ENCODE peak calls at places on chromosomes 3 and 15, in eight cellular contexts. One of them, this sample, is unnamed.
A peak's percentile ranks its signal among the peaks of the same experiment; 100 is the strongest.

GRCh38 chr15:87703238-87704111 is 553.1 kb downstream of the NTRK3 start:
- DNase-seq in stomach: no peak
- DNase-seq in suprapubic skin: no peak
- DNase-seq in transverse colon: no peak
- DNase-seq in psoas muscle: no peak
- DNase-seq in dorsolateral prefrontal cortex: no peak
- DNase-seq in GM23248: no peak
- DNase-seq in H1: no peak
- DNase-seq in this sample: no peak

GRCh38 chr15:39589193-39589814 is 8.4 kb downstream of the THBS1 start:
- DNase-seq in stomach: no peak
- DNase-seq in H1: no peak
- DNase-seq in GM23248: peak; percentile 39
- DNase-seq in suprapubic skin: no peak
- DNase-seq in dorsolateral prefrontal cortex: no peak
- DNase-seq in transverse colon: no peak
- DNase-seq in psoas muscle: no peak
- DNase-seq in this sample: peak; percentile 25

GRCh38 chr15:36502509-36502908 is 76.9 kb upstream of the CDIN1 start:
- DNase-seq in transverse colon: no peak
- DNase-seq in H1: no peak
- DNase-seq in dorsolateral prefrontal cortex: no peak
- DNase-seq in stomach: no peak
- DNase-seq in suprapubic skin: no peak
- DNase-seq in GM23248: no peak
- DNase-seq in psoas muscle: no peak
- DNase-seq in this sample: no peak

GRCh38 chr15:69408841-69409240 is 5.3 kb upstream of the KIF23 start:
- DNase-seq in psoas muscle: no peak
- DNase-seq in stomach: no peak
- DNase-seq in dorsolateral prefrontal cortex: no peak
- DNase-seq in GM23248: no peak
- DNase-seq in transverse colon: no peak
- DNase-seq in suprapubic skin: no peak
- DNase-seq in H1: no peak
- DNase-seq in this sample: no peak

GRCh38 chr15:42392309-42393024 is 33.2 kb downstream of the CAPN3 start:
- DNase-seq in transverse colon: peak; percentile 84
- DNase-seq in dorsolateral prefrontal cortex: no peak
- DNase-seq in H1: no peak
- DNase-seq in suprapubic skin: peak; percentile 52
- DNase-seq in stomach: peak; percentile 9
- DNase-seq in psoas muscle: no peak
- DNase-seq in GM23248: no peak
- DNase-seq in this sample: no peak

GRCh38 chr3:109050591-109051167 is 67.3 kb downstream of the MORC1 start:
- DNase-seq in suprapubic skin: no peak
- DNase-seq in transverse colon: peak; percentile 26
- DNase-seq in psoas muscle: no peak
- DNase-seq in dorsolateral prefrontal cortex: no peak
- DNase-seq in stomach: no peak
- DNase-seq in GM23248: peak; percentile 37
- DNase-seq in H1: no peak
- DNase-seq in this sample: peak; percentile 5

GRCh38 chr15:67943961-67944674 is 104.3 kb upstream of the RNU6-1 start:
- DNase-seq in psoas muscle: peak; percentile 85
- DNase-seq in GM23248: peak; percentile 16
- DNase-seq in H1: no peak
- DNase-seq in suprapubic skin: no peak
- DNase-seq in dorsolateral prefrontal cortex: no peak
- DNase-seq in transverse colon: no peak
- DNase-seq in stomach: peak; percentile 95
- DNase-seq in this sample: no peak

GRCh38 chr15:81032818-81033217 is 32.1 kb downstream of the TLNRD1 start:
- DNase-seq in stomach: no peak
- DNase-seq in H1: no peak
- DNase-seq in dorsolateral prefrontal cortex: no peak
- DNase-seq in suprapubic skin: no peak
- DNase-seq in GM23248: no peak
- DNase-seq in transverse colon: no peak
- DNase-seq in psoas muscle: no peak
- DNase-seq in this sample: no peak

GRCh38 chr15:74180689-74181602 is 7.4 kb downstream of the ISLR start:
- DNase-seq in dorsolateral prefrontal cortex: peak; percentile 33
- DNase-seq in stomach: no peak
- DNase-seq in H1: no peak
- DNase-seq in transverse colon: no peak
- DNase-seq in psoas muscle: peak; percentile 63
- DNase-seq in suprapubic skin: no peak
- DNase-seq in GM23248: peak; percentile 31
- DNase-seq in this sample: no peak

GRCh38 chr3:68007621-68008226 is 353.3 kb upstream of the SUCLG2 start:
- DNase-seq in H1: peak; percentile 73
- DNase-seq in GM23248: no peak
- DNase-seq in transverse colon: no peak
- DNase-seq in suprapubic skin: no peak
- DNase-seq in psoas muscle: peak; percentile 38
- DNase-seq in dorsolateral prefrontal cortex: peak; percentile 55
- DNase-seq in stomach: no peak
- DNase-seq in this sample: no peak

GRCh38 chr15:83380682-83381081 is 66.5 kb upstream of the SH3GL3 start:
- DNase-seq in GM23248: peak; percentile 71
- DNase-seq in psoas muscle: no peak
- DNase-seq in H1: no peak
- DNase-seq in stomach: no peak
- DNase-seq in suprapubic skin: no peak
- DNase-seq in transverse colon: peak; percentile 8
- DNase-seq in dorsolateral prefrontal cortex: no peak
- DNase-seq in this sample: peak; percentile 44

GRCh38 chr15:68817304-68818087 is 3.2 kb downstream of the ANP32A start:
- DNase-seq in transverse colon: peak; percentile 79
- DNase-seq in dorsolateral prefrontal cortex: peak; percentile 72
- DNase-seq in psoas muscle: peak; percentile 85
- DNase-seq in GM23248: peak; percentile 90
- DNase-seq in H1: peak; percentile 61
- DNase-seq in suprapubic skin: peak; percentile 78
- DNase-seq in stomach: peak; percentile 81
- DNase-seq in this sample: peak; percentile 72

GRCh38 chr15:73323956-73324355 is 44.8 kb downstream of the HCN4 start:
- DNase-seq in GM23248: no peak
- DNase-seq in stomach: no peak
- DNase-seq in psoas muscle: no peak
- DNase-seq in transverse colon: no peak
- DNase-seq in H1: no peak
- DNase-seq in dorsolateral prefrontal cortex: no peak
- DNase-seq in suprapubic skin: peak; percentile 36
- DNase-seq in this sample: no peak

GRCh38 chr3:136142592-136142991 is 53.5 kb downstream of the MSL2 start:
- DNase-seq in H1: no peak
- DNase-seq in GM23248: peak; percentile 93
- DNase-seq in dorsolateral prefrontal cortex: no peak
- DNase-seq in suprapubic skin: no peak
- DNase-seq in psoas muscle: no peak
- DNase-seq in stomach: no peak
- DNase-seq in transverse colon: no peak
- DNase-seq in this sample: peak; percentile 79

GRCh38 chr3:177451277-177451880 is 254.1 kb upstream of the TBL1XR1 start:
- DNase-seq in GM23248: peak; percentile 19
- DNase-seq in psoas muscle: no peak
- DNase-seq in stomach: no peak
- DNase-seq in suprapubic skin: no peak
- DNase-seq in H1: no peak
- DNase-seq in transverse colon: no peak
- DNase-seq in dorsolateral prefrontal cortex: no peak
- DNase-seq in this sample: no peak

GRCh38 chr15:69538381-69538780 is 85.8 kb downstream of the RPLP1 start:
- DNase-seq in stomach: no peak
- DNase-seq in dorsolateral prefrontal cortex: no peak
- DNase-seq in psoas muscle: no peak
- DNase-seq in GM23248: no peak
- DNase-seq in H1: no peak
- DNase-seq in suprapubic skin: no peak
- DNase-seq in transverse colon: no peak
- DNase-seq in this sample: no peak

GRCh38 chr3:177196473-177197040 is 725 bp downstream of the TBL1XR1 start:
- DNase-seq in transverse colon: peak; percentile 44
- DNase-seq in H1: peak; percentile 55
- DNase-seq in dorsolateral prefrontal cortex: peak; percentile 53
- DNase-seq in GM23248: peak; percentile 63
- DNase-seq in psoas muscle: no peak
- DNase-seq in suprapubic skin: peak; percentile 74
- DNase-seq in stomach: peak; percentile 35
- DNase-seq in this sample: peak; percentile 39

GRCh38 chr3:150760431-150761200 is 2.4 kb downstream of the SIAH2 start:
- DNase-seq in GM23248: no peak
- DNase-seq in suprapubic skin: no peak
- DNase-seq in psoas muscle: no peak
- DNase-seq in H1: no peak
- DNase-seq in transverse colon: no peak
- DNase-seq in stomach: no peak
- DNase-seq in dorsolateral prefrontal cortex: no peak
- DNase-seq in this sample: peak; percentile 37

GRCh38 chr15:40554164-40554530 is 10.7 kb downstream of the CCDC32 start:
- DNase-seq in suprapubic skin: no peak
- DNase-seq in dorsolateral prefrontal cortex: no peak
- DNase-seq in GM23248: no peak
- DNase-seq in psoas muscle: no peak
- DNase-seq in H1: no peak
- DNase-seq in transverse colon: no peak
- DNase-seq in stomach: no peak
- DNase-seq in this sample: no peak

GRCh38 chr15:98798375-98798893 is 150.1 kb downstream of the IGF1R start:
- DNase-seq in GM23248: no peak
- DNase-seq in dorsolateral prefrontal cortex: no peak
- DNase-seq in suprapubic skin: no peak
- DNase-seq in stomach: no peak
- DNase-seq in transverse colon: no peak
- DNase-seq in H1: no peak
- DNase-seq in psoas muscle: no peak
- DNase-seq in this sample: no peak
- H3K4me3 ChIP-seq in GM23248: no peak overlapping the region
- H3K4me3 ChIP-seq in dorsolateral prefrontal cortex: no peak overlapping the region
- H3K4me3 ChIP-seq in suprapubic skin: no peak overlapping the region
- H3K4me3 ChIP-seq in stomach: no peak overlapping the region
- H3K4me3 ChIP-seq in transverse colon: no peak overlapping the region
- H3K4me3 ChIP-seq in H1: no peak overlapping the region
- H3K4me3 ChIP-seq in psoas muscle: no peak overlapping the region
- H3K4me3 ChIP-seq in this sample: no peak overlapping the region

DNA sequence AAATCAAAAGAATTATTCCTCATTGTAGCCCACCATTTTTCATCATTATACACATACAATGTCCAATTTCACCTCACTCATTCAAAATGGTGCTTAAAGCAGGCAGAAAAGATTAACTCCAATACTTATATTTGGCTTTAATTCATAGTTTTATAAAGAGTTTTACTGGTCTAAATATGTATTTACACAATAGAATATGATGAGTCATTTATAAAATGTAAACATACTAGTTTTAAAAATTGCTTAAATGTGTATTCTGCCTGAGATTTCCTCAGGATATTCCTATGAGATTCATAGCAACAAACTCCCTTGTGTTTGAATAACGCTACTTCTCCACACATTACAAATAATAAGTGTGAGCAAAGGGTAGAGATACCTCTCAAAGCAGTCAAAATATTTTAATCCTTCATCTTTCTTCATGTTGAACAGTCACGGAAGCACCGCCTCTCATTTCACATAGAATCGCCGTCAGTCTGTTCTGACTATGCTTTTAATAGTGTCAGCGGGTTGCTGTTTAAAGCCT is 75.7 kb upstream of the GBE1 start:
- DNase-seq in H1: no peak
- DNase-seq in psoas muscle: no peak
- DNase-seq in stomach: no peak
- DNase-seq in transverse colon: no peak
- DNase-seq in GM23248: no peak
- DNase-seq in dorsolateral prefrontal cortex: no peak
- DNase-seq in suprapubic skin: no peak
- DNase-seq in this sample: no peak
- H3K4me3 ChIP-seq in H1: no peak overlapping the region
- H3K4me3 ChIP-seq in psoas muscle: no peak overlapping the region
- H3K4me3 ChIP-seq in stomach: no peak overlapping the region
- H3K4me3 ChIP-seq in transverse colon: no peak overlapping the region
- H3K4me3 ChIP-seq in GM23248: no peak overlapping the region
- H3K4me3 ChIP-seq in dorsolateral prefrontal cortex: no peak overlapping the region
- H3K4me3 ChIP-seq in suprapubic skin: no peak overlapping the region
- H3K4me3 ChIP-seq in this sample: no peak overlapping the region

DNA sequence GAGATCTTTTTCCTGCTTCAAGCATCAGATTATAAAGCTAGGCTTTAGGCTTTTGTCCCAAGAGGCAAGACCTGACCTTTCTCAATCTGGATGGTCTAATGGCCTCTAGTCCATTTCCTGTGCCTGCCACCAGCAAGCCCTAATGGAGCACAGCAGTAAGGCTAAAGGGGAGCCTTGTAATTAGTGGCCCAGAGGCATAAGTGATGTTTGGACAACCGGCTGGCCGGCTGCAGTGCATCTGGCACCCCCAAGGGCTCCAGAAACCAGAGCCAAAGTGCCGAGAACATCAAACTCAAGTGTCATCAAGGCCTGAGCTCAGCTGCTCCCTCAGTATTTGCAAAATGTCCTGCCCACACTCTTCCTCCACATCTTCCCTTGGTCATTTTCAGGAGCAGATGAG is 31.9 kb upstream of the RTP4 start:
- DNase-seq in dorsolateral prefrontal cortex: no peak
- DNase-seq in transverse colon: no peak
- DNase-seq in GM23248: no peak
- DNase-seq in H1: no peak
- DNase-seq in stomach: no peak
- DNase-seq in psoas muscle: no peak
- DNase-seq in suprapubic skin: no peak
- DNase-seq in this sample: no peak
- H3K4me3 ChIP-seq in dorsolateral prefrontal cortex: no peak overlapping the region
- H3K4me3 ChIP-seq in transverse colon: no peak overlapping the region
- H3K4me3 ChIP-seq in GM23248: no peak overlapping the region
- H3K4me3 ChIP-seq in H1: no peak overlapping the region
- H3K4me3 ChIP-seq in stomach: no peak overlapping the region
- H3K4me3 ChIP-seq in psoas muscle: no peak overlapping the region
- H3K4me3 ChIP-seq in suprapubic skin: no peak overlapping the region
- H3K4me3 ChIP-seq in this sample: no peak overlapping the region

GRCh38 chr3:13016726-13017255 is 56.4 kb downstream of the IQSEC1 start:
- DNase-seq in psoas muscle: no peak
- DNase-seq in GM23248: no peak
- DNase-seq in stomach: no peak
- DNase-seq in transverse colon: peak; percentile 1
- DNase-seq in H1: no peak
- DNase-seq in suprapubic skin: peak; percentile 32
- DNase-seq in dorsolateral prefrontal cortex: no peak
- DNase-seq in this sample: no peak

GRCh38 chr3:13015286-13016082 is 57.7 kb downstream of the IQSEC1 start:
- DNase-seq in stomach: peak; percentile 41
- DNase-seq in GM23248: no peak
- DNase-seq in suprapubic skin: peak; percentile 77
- DNase-seq in psoas muscle: peak; percentile 72
- DNase-seq in H1: no peak
- DNase-seq in transverse colon: peak; percentile 63
- DNase-seq in dorsolateral prefrontal cortex: no peak
- DNase-seq in this sample: no peak

GRCh38 chr3:13014755-13015285 is 58.4 kb downstream of the IQSEC1 start:
- DNase-seq in H1: no peak
- DNase-seq in GM23248: no peak
- DNase-seq in suprapubic skin: peak; percentile 40
- DNase-seq in stomach: no peak
- DNase-seq in transverse colon: peak; percentile 14
- DNase-seq in psoas muscle: no peak
- DNase-seq in dorsolateral prefrontal cortex: no peak
- DNase-seq in this sample: no peak

GRCh38 chr3:13017361-13018038 is 55.7 kb downstream of the IQSEC1 start:
- DNase-seq in psoas muscle: no peak
- DNase-seq in stomach: no peak
- DNase-seq in transverse colon: peak; percentile 6
- DNase-seq in GM23248: no peak
- DNase-seq in suprapubic skin: peak; percentile 46
- DNase-seq in H1: no peak
- DNase-seq in dorsolateral prefrontal cortex: no peak
- DNase-seq in this sample: no peak

GRCh38 chr3:13016083-13016725 is 57.0 kb downstream of the IQSEC1 start:
- DNase-seq in suprapubic skin: peak; percentile 82
- DNase-seq in GM23248: peak; percentile 7
- DNase-seq in stomach: peak; percentile 57
- DNase-seq in dorsolateral prefrontal cortex: no peak
- DNase-seq in H1: no peak
- DNase-seq in psoas muscle: peak; percentile 79
- DNase-seq in transverse colon: peak; percentile 82
- DNase-seq in this sample: no peak
- H3K4me3 ChIP-seq in suprapubic skin: peak overlapping the region; percentile 34
- H3K4me3 ChIP-seq in GM23248: no peak overlapping the region
- H3K4me3 ChIP-seq in stomach: no peak overlapping the region
- H3K4me3 ChIP-seq in dorsolateral prefrontal cortex: no peak overlapping the region
- H3K4me3 ChIP-seq in H1: no peak overlapping the region
- H3K4me3 ChIP-seq in psoas muscle: peak overlapping the region; percentile 25
- H3K4me3 ChIP-seq in transverse colon: peak overlapping the region; percentile 28
- H3K4me3 ChIP-seq in this sample: no peak overlapping the region

This sample was measured in fibroblast of villous mesenchyme.